ENCODE peak calls at places on chromosomes 13 and 19, in seven cellular contexts. N is WERI-Rb-1, H is RWPE1, V is AML-193, I is renal cortical epithelial cell, T is activated T-cell treated with anti-CD3 and anti-CD28 coated beads for 24 hours, A is DMS153. Q is an unnamed sample.

GRCh38 chr13:27658569-27658968 is 36.9 kb downstream of the POLR1D start:
- DNase-seq in N (no peak), H (no peak), V (no peak), I (no peak), T (no peak), A (no peak), Q (no peak)

GRCh38 chr19:14943601-14944000 is 2.3 kb downstream of the OR7C2 start:
- DNase-seq in N (no peak), H (peak; percentile 12), V (no peak), I (no peak), T (no peak), A (no peak), Q (no peak)

GRCh38 chr19:16869331-16869972 is 19.3 kb upstream of the F2RL3 start:
- DNase-seq in N (no peak), H (no peak), V (no peak), I (no peak), T (no peak), A (no peak), Q (no peak)

GRCh38 chr13:23949200-23949599 is 51.9 kb upstream of the C1QTNF9B start:
- DNase-seq in N (no peak), H (no peak), V (no peak), I (no peak), T (no peak), A (no peak), Q (no peak)

GRCh38 chr13:65260938-65261880 is 1968.9 kb downstream of the PCDH9 start:
- DNase-seq in N (no peak), H (no peak), V (no peak), I (no peak), T (no peak), A (no peak), Q (no peak)

GRCh38 chr13:59445812-59446211 is 717.9 kb downstream of the DIAPH3 start:
- DNase-seq in N (no peak), H (no peak), V (no peak), I (no peak), T (no peak), A (no peak), Q (no peak)

GRCh38 chr19:45640849-45641273 is 1.7 kb upstream of the EML2 start:
- DNase-seq in N (no peak), H (peak; percentile 79), V (no peak), I (peak; percentile 15), T (peak; percentile 28), A (no peak), Q (peak; percentile 16)

GRCh38 chr19:18593367-18594095 is 4.9 kb downstream of the REX1BD start:
- DNase-seq in N (peak; percentile 7), H (no peak), V (no peak), I (no peak), T (no peak), A (no peak), Q (no peak)

GRCh38 chr19:6481541-6482342 is at the start of gene DENND1C:
- DNase-seq in N (peak; percentile 60), H (no peak), V (peak; percentile 30), I (no peak), T (peak; percentile 59), A (no peak), Q (peak; percentile 58)

GRCh38 chr13:37149380-37149779 is 43.9 kb upstream of the CSNK1A1L start:
- DNase-seq in N (no peak), H (no peak), V (no peak), I (no peak), T (no peak), A (no peak), Q (no peak)

GRCh38 chr13:26923824-26924605 is 163.4 kb upstream of the GPR12 start:
- DNase-seq in N (no peak), H (no peak), V (no peak), I (peak; percentile 42), T (no peak), A (no peak), Q (no peak)

GRCh38 chr13:101916108-101916757 is 463.8 kb downstream of the ITGBL1 start:
- DNase-seq in N (peak; percentile 89), H (no peak), V (no peak), I (no peak), T (no peak), A (peak; percentile 61), Q (no peak)

GRCh38 chr19:11064831-11065303 is 24.4 kb upstream of the LDLR start:
- DNase-seq in N (no peak), H (peak; percentile 45), V (no peak), I (peak; percentile 38), T (no peak), A (no peak), Q (no peak)

GRCh38 chr19:57267294-57267693 is 13.0 kb upstream of the ZNF460 start:
- DNase-seq in N (no peak), H (no peak), V (no peak), I (peak; percentile 84), T (no peak), A (no peak), Q (no peak)

GRCh38 chr19:6048808-6049405 is 61.4 kb downstream of the RFX2 start:
- DNase-seq in N (peak; percentile 64), H (peak; percentile 83), V (peak; percentile 67), I (peak; percentile 53), T (peak; percentile 68), A (peak; percentile 53), Q (peak; percentile 73)

GRCh38 chr19:38713227-38713649 is 31.0 kb downstream of the CAPN12 start:
- DNase-seq in N (no peak), H (no peak), V (no peak), I (no peak), T (no peak), A (no peak), Q (no peak)

GRCh38 chr13:60611523-60611922 is 214.5 kb downstream of the TDRD3 start:
- DNase-seq in N (no peak), H (no peak), V (no peak), I (no peak), T (no peak), A (no peak), Q (no peak)

GRCh38 chr19:41373993-41374392 is 2.3 kb upstream of the TMEM91 start:
- DNase-seq in N (peak; percentile 91), H (peak; percentile 57), V (no peak), I (peak; percentile 46), T (no peak), A (peak; percentile 73), Q (no peak)

GRCh38 chr13:73810647-73811046 is 323.6 kb downstream of the KLF12 start:
- DNase-seq in N (no peak), H (no peak), V (no peak), I (no peak), T (no peak), A (no peak), Q (no peak)

GRCh38 chr13:51122868-51123267 is 11.8 kb upstream of the C13orf42 start:
- DNase-seq in N (peak; percentile 38), H (no peak), V (no peak), I (peak; percentile 67), T (peak; percentile 2), A (no peak), Q (no peak)

GRCh38 chr13:62046512-62046911 is 630.9 kb upstream of the PCDH20 start:
- DNase-seq in N (no peak), H (no peak), V (no peak), I (no peak), T (no peak), A (no peak), Q (no peak)

GRCh38 chr13:37648604-37649003 is 50.0 kb upstream of the POSTN start:
- DNase-seq in N (no peak), H (no peak), V (no peak), I (peak; percentile 28), T (no peak), A (no peak), Q (no peak)

GRCh38 chr13:57858376-57858775 is 226.8 kb downstream of the PCDH17 start:
- DNase-seq in N (no peak), H (no peak), V (peak; percentile 10), I (no peak), T (no peak), A (no peak), Q (no peak)

GRCh38 chr13:102799544-102800144 is 725 bp downstream of the BIVM start:
- DNase-seq in N (peak; percentile 61), H (peak; percentile 13), V (no peak), I (no peak), T (peak; percentile 4), A (no peak), Q (peak; percentile 12)

GRCh38 chr13:21638319-21639282 is 32.3 kb upstream of the FGF9 start:
- DNase-seq in N (no peak), H (peak; percentile 60), V (peak; percentile 21), I (peak; percentile 40), T (no peak), A (no peak), Q (no peak)

GRCh38 chr13:65834897-65835296 is 1395.2 kb downstream of the PCDH9 start:
- DNase-seq in N (no peak), H (no peak), V (no peak), I (peak; percentile 1), T (no peak), A (no peak), Q (no peak)

GRCh38 chr19:50313812-50314536 is 15.2 kb downstream of the KCNC3 start:
- DNase-seq in N (no peak), H (no peak), V (no peak), I (no peak), T (no peak), A (no peak), Q (no peak)

GRCh38 chr19:43432866-43433673 is 18.4 kb downstream of the TEX101 start:
- DNase-seq in N (peak; percentile 78), H (peak; percentile 77), V (peak; percentile 41), I (peak; percentile 41), T (peak; percentile 55), A (peak; percentile 43), Q (peak; percentile 69)

GRCh38 chr13:73741111-73741510 is 393.1 kb downstream of the KLF12 start:
- DNase-seq in N (no peak), H (no peak), V (no peak), I (no peak), T (no peak), A (no peak), Q (no peak)

GRCh38 chr13:35818577-35819165 is 312.5 kb downstream of the DCLK1 start:
- DNase-seq in N (no peak), H (peak; percentile 21), V (peak; percentile 27), I (peak; percentile 54), T (no peak), A (peak; percentile 27), Q (no peak)

GRCh38 chr13:96904232-96904631 is 90.0 kb downstream of the OXGR1 start:
- DNase-seq in N (no peak), H (no peak), V (no peak), I (no peak), T (no peak), A (no peak), Q (no peak)

GRCh38 chr13:77349365-77349764 is 22.5 kb upstream of the MYCBP2 start:
- DNase-seq in N (no peak), H (no peak), V (peak; percentile 98), I (no peak), T (no peak), A (no peak), Q (no peak)

GRCh38 chr19:35267818-35268545 is 780 bp upstream of the USF2 start:
- DNase-seq in N (peak; percentile 71), H (peak; percentile 96), V (peak; percentile 54), I (peak; percentile 18), T (peak; percentile 66), A (no peak), Q (peak; percentile 81)

GRCh38 chr19:46478356-46478986 is 7.1 kb upstream of the PNMA8A start:
- DNase-seq in N (no peak), H (no peak), V (no peak), I (no peak), T (no peak), A (peak; percentile 18), Q (no peak)

GRCh38 chr13:50127017-50127725 is 111.9 kb downstream of the KCNRG start:
- DNase-seq in N (no peak), H (no peak), V (peak; percentile 69), I (no peak), T (peak; percentile 49), A (no peak), Q (peak; percentile 61)

GRCh38 chr13:74039667-74040066 is 94.5 kb downstream of the KLF12 start:
- DNase-seq in N (no peak), H (no peak), V (no peak), I (no peak), T (no peak), A (no peak), Q (no peak)

GRCh38 chr13:98910501-98910951 is 67.3 kb downstream of the DOCK9 start:
- DNase-seq in N (no peak), H (peak; percentile 71), V (no peak), I (peak; percentile 70), T (peak; percentile 18), A (peak; percentile 28), Q (peak; percentile 34)

GRCh38 chr13:78993792-78994191 is 334.8 kb upstream of the OBI1 start:
- DNase-seq in N (peak; percentile 12), H (no peak), V (no peak), I (no peak), T (no peak), A (no peak), Q (no peak)